ENCODE peak calls at places on chromosomes 12 and 14, in ten cellular contexts. V is AG04450, R is Peyer's patch, M is HFF-Myc, Y is aorta, W is BJ, H is small intestine, N is fibroblast of pulmonary artery, D is heart right ventricle, F is fibroblast of the aortic adventitia. T is an unnamed sample.
A peak's percentile ranks its signal among the peaks of the same experiment; 100 is the strongest.

GRCh38 chr12:109816870-109817269 is 16.3 kb downstream of the TRPV4 start:
- DNase-seq in H (no peak), V (no peak), Y (no peak), D (no peak), F (no peak), R (no peak), N (no peak), W (no peak), M (no peak), T (no peak)

GRCh38 chr12:53939141-53940108 is 794 bp downstream of the HOXC13 start:
- DNase-seq in V (no peak), R (no peak), H (no peak), M (no peak), D (no peak), Y (peak; percentile 37), W (no peak), N (peak; percentile 11), F (peak; percentile 31), T (peak; percentile 48)

GRCh38 chr14:88584451-88584850 is 21.6 kb downstream of the ZC3H14 start:
- DNase-seq in Y (no peak), N (no peak), V (no peak), M (no peak), R (no peak), H (no peak), D (no peak), W (no peak), F (no peak), T (no peak)

GRCh38 chr14:68468437-68469207 is 324.2 kb downstream of the ZFP36L1 start:
- DNase-seq in M (no peak), V (no peak), Y (no peak), D (no peak), F (peak; percentile 63), W (peak; percentile 52), R (no peak), N (peak; percentile 59), H (peak; percentile 55), T (peak; percentile 85)

GRCh38 chr14:44820230-44820964 is 141.3 kb downstream of the KLHL28 start:
- DNase-seq in F (no peak), M (no peak), R (no peak), W (no peak), V (no peak), H (no peak), D (no peak), Y (no peak), N (no peak), T (no peak)

GRCh38 chr12:65925626-65926025 is 101.3 kb downstream of the HMGA2 start:
- DNase-seq in M (no peak), D (no peak), N (no peak), H (peak; percentile 24), V (no peak), F (no peak), W (no peak), R (no peak), Y (peak; percentile 54), T (no peak)

GRCh38 chr12:62716866-62717477 is 218.0 kb downstream of the PPM1H start:
- DNase-seq in W (no peak), Y (no peak), D (no peak), N (no peak), V (no peak), R (no peak), M (no peak), F (no peak), H (no peak), T (no peak)

GRCh38 chr14:104284107-104284592 is 145.8 kb downstream of the KIF26A start:
- DNase-seq in D (no peak), Y (no peak), R (no peak), F (no peak), M (no peak), W (no peak), V (no peak), H (no peak), N (no peak), T (no peak)

GRCh38 chr14:24363401-24363800 is 4.6 kb upstream of the NFATC4 start:
- DNase-seq in W (no peak), M (no peak), V (no peak), H (no peak), D (no peak), N (no peak), F (no peak), R (no peak), Y (no peak), T (no peak)

GRCh38 chr12:93245543-93245942 is 132.2 kb upstream of the NUDT4 start:
- DNase-seq in V (no peak), N (no peak), F (no peak), M (no peak), Y (no peak), D (no peak), W (no peak), R (peak; percentile 63), H (peak; percentile 18), T (no peak)

GRCh38 chr12:8038659-8039114 is 6.2 kb downstream of the FOXJ2 start:
- DNase-seq in D (peak; percentile 60), W (no peak), V (peak; percentile 15), F (peak; percentile 65), N (peak; percentile 51), H (peak; percentile 51), M (no peak), R (no peak), Y (peak; percentile 75), T (peak; percentile 71)

GRCh38 chr12:79388006-79388405 is 302.8 kb downstream of the PAWR start:
- DNase-seq in N (no peak), H (no peak), Y (no peak), F (no peak), V (no peak), D (no peak), R (no peak), M (no peak), W (no peak), T (no peak)

GRCh38 chr12:81333812-81334211 is 255.9 kb downstream of the ACSS3 start:
- DNase-seq in V (no peak), F (no peak), M (no peak), W (no peak), H (no peak), D (no peak), Y (no peak), N (no peak), R (no peak), T (no peak)

GRCh38 chr14:100790785-100791667 is 34.9 kb upstream of the MEG3 start:
- DNase-seq in W (no peak), M (no peak), N (peak; percentile 86), Y (peak; percentile 12), D (no peak), F (peak; percentile 2), R (no peak), V (no peak), H (no peak), T (peak; percentile 94)

GRCh38 chr12:63848450-63848849 is 4.0 kb downstream of the SRGAP1 start:
- DNase-seq in N (no peak), V (no peak), Y (no peak), W (no peak), H (no peak), D (no peak), M (no peak), F (no peak), R (no peak), T (no peak)

GRCh38 chr12:116150452-116150851 is 127.0 kb downstream of the MED13L start:
- DNase-seq in V (no peak), F (no peak), W (no peak), R (no peak), Y (no peak), H (no peak), N (no peak), M (no peak), D (no peak), T (peak; percentile 53)

GRCh38 chr12:116153983-116154382 is 123.5 kb downstream of the MED13L start:
- DNase-seq in W (no peak), V (no peak), Y (no peak), H (no peak), N (no peak), D (no peak), M (no peak), F (no peak), R (no peak), T (no peak)

GRCh38 chr12:116150001-116150400 is 127.5 kb downstream of the MED13L start:
- DNase-seq in R (no peak), M (no peak), H (no peak), W (no peak), Y (no peak), F (no peak), D (no peak), V (no peak), N (no peak), T (no peak)

GRCh38 chr12:116153096-116153495 is 124.4 kb downstream of the MED13L start:
- DNase-seq in F (no peak), M (no peak), D (no peak), H (no peak), V (no peak), R (no peak), Y (no peak), W (no peak), N (no peak), T (no peak)

DNA sequence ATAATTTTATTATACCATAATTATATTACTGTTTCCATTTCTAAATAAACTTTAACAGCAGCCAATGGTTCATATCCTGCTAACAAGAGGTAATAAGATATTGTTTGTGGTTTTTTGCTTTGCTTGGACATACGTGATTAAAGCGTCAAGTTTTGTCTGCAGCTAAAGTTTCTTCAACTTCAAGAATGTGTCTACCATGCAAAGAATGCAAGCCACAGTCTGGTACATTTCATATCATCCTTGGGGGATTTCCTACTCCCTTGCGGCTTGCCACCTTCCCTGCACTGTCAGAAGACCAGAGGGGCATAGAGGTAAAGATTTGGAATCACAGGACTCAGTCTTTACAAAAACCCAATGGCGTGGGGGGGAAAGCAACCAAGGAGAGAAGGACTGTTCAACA is 125.2 kb downstream of the MED13L start:
- DNase-seq in M (no peak), N (peak; percentile 86), H (no peak), F (peak; percentile 56), W (no peak), R (no peak), Y (no peak), V (peak; percentile 71), D (no peak), T (peak; percentile 90)
- H3K4me3 ChIP-seq in M (no peak overlapping the region), N (no peak overlapping the region), H (no peak overlapping the region), F (no peak overlapping the region), W (no peak overlapping the region), R (no peak overlapping the region), Y (no peak overlapping the region), V (no peak overlapping the region), D (no peak overlapping the region), T (no peak overlapping the region)

GRCh38 chr12:121135320-121135719 is 2.6 kb downstream of the P2RX7 start:
- DNase-seq in V (no peak), D (no peak), Y (no peak), N (no peak), F (no peak), W (no peak), H (no peak), M (no peak), R (no peak), T (no peak)
- H3K4me3 ChIP-seq in V (no peak overlapping the region), D (no peak overlapping the region), Y (no peak overlapping the region), N (no peak overlapping the region), F (no peak overlapping the region), W (no peak overlapping the region), H (no peak overlapping the region), M (no peak overlapping the region), R (no peak overlapping the region), T (no peak overlapping the region)

GRCh38 chr14:92678766-92679165 is 69.7 kb downstream of the LGMN start:
- DNase-seq in V (no peak), R (no peak), M (no peak), H (no peak), D (no peak), N (no peak), F (no peak), W (no peak), Y (peak; percentile 14), T (no peak)
- H3K4me3 ChIP-seq in V (no peak overlapping the region), R (no peak overlapping the region), M (no peak overlapping the region), H (no peak overlapping the region), D (no peak overlapping the region), N (no peak overlapping the region), F (no peak overlapping the region), W (no peak overlapping the region), Y (no peak overlapping the region), T (no peak overlapping the region)

GRCh38 chr12:111057726-111058125 is 137.3 kb upstream of the MYL2 start:
- DNase-seq in N (no peak), Y (no peak), W (no peak), D (no peak), V (no peak), M (no peak), F (no peak), R (no peak), H (no peak), T (no peak)
- H3K4me3 ChIP-seq in N (no peak overlapping the region), Y (no peak overlapping the region), W (no peak overlapping the region), D (no peak overlapping the region), V (no peak overlapping the region), M (no peak overlapping the region), F (no peak overlapping the region), R (no peak overlapping the region), H (no peak overlapping the region), T (no peak overlapping the region)